ENCODE peak calls at places on chromosomes 2 and 18, in six cellular contexts. I is Peyer's patch; F is esophagus squamous epithelium; D is fibroblast of lung; E is CD4-positive, alpha-beta T cell; N is A673. S is an unnamed sample. For H3K9me3, the result is how much of the 10 kb centered on the place peaks cover.

GRCh38 chr2:11925295-11925694 is 178.9 kb downstream of the LPIN1 start:
- DNase-seq in I (no peak), F (no peak), D (no peak), E (no peak), N (no peak), S (no peak)

GRCh38 chr2:263774-264492 is at the start of gene SH3YL1:
- DNase-seq in I (peak), F (no peak), D (peak), E (peak), N (peak), S (peak)

GRCh38 chr2:241070811-241071676 is 31.0 kb downstream of the MTERF4 start:
- DNase-seq in I (no peak), F (no peak), D (no peak), E (no peak), N (no peak), S (no peak)

GRCh38 chr2:191114403-191114886 is 36.3 kb downstream of the STAT4 start:
- DNase-seq in I (no peak), F (no peak), D (peak), E (no peak), N (no peak), S (no peak)

GRCh38 chr2:217853301-217853881 is 149.4 kb downstream of the TNS1 start:
- DNase-seq in I (no peak), F (no peak), D (peak), E (no peak), N (no peak), S (no peak)

GRCh38 chr2:152078662-152079061 is 20.2 kb downstream of the CACNB4 start:
- DNase-seq in I (no peak), F (no peak), D (no peak), E (no peak), N (no peak), S (no peak)

GRCh38 chr2:100588071-100588786 is 25.4 kb downstream of the PDCL3 start:
- DNase-seq in I (peak), F (no peak), D (peak), E (peak), N (peak), S (no peak)

GRCh38 chr2:18740428-18740827 is 151.1 kb upstream of the NT5C1B start:
- DNase-seq in I (no peak), F (no peak), D (peak), E (no peak), N (no peak), S (no peak)

GRCh38 chr2:165627463-165627862 is 158.0 kb downstream of the CSRNP3 start:
- DNase-seq in I (no peak), F (no peak), D (peak), E (no peak), N (peak), S (no peak)

GRCh38 chr18:79007440-79007839 is 27.8 kb downstream of the SALL3 start:
- DNase-seq in I (no peak), F (no peak), D (no peak), E (no peak), N (no peak), S (no peak)

GRCh38 chr2:23745726-23746105 is 181.2 kb downstream of the ATAD2B start:
- DNase-seq in I (no peak), F (no peak), D (peak), E (no peak), N (peak), S (no peak)

GRCh38 chr2:110674620-110675555 is 3.0 kb downstream of the BUB1 start:
- DNase-seq in I (peak), F (no peak), D (peak), E (no peak), N (no peak), S (no peak)

GRCh38 chr2:118853647-118854367 is 6.4 kb upstream of the EN1 start:
- DNase-seq in I (no peak), F (no peak), D (no peak), E (no peak), N (no peak), S (no peak)

GRCh38 chr2:25401307-25402021 is 59.7 kb upstream of the DNMT3A start:
- DNase-seq in I (no peak), F (no peak), D (no peak), E (no peak), N (no peak), S (no peak)

GRCh38 chr2:101003278-101003775 is 1.2 kb downstream of the RPL31 start:
- DNase-seq in I (no peak), F (no peak), D (no peak), E (no peak), N (no peak), S (no peak)

GRCh38 chr2:55403177-55403998 is 16.3 kb downstream of the CCDC88A start:
- DNase-seq in I (no peak), F (no peak), D (no peak), E (no peak), N (no peak), S (no peak)

DNA sequence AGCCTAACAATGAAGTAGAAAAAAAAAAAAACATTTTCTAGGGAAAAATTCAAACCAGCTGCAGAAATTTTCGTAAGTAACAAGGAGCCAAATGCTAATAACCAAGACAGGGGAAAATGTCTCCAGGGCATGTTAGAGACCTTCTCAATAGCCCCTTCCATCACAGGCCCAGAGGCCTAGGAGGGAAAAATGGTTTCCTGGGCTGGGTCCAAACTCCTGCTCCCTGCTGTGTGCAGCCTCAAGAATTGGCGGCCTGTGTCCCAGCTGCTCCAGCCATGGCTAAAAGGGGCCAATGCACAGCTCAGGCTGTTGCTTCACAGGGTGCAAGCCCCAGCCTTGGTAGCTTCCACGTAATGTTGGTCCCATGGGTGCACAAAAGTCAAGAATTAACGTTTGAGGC is 266.2 kb downstream of the ZEB2 start:
- DNase-seq in I (no peak), F (no peak), D (no peak), E (no peak), N (no peak), S (no peak)
- H3K9me3 ChIP-seq in I (under half), F (under half), D (under half), E (under half), N (under half), S (under half)

GRCh38 chr2:39356922-39357639 is 80.0 kb downstream of the MAP4K3 start:
- DNase-seq in I (no peak), F (no peak), D (no peak), E (no peak), N (no peak), S (no peak)

GRCh38 chr2:39368376-39368775 is 68.7 kb downstream of the MAP4K3 start:
- DNase-seq in I (no peak), F (no peak), D (no peak), E (no peak), N (no peak), S (no peak)

GRCh38 chr2:39361511-39361910 is 75.6 kb downstream of the MAP4K3 start:
- DNase-seq in I (no peak), F (no peak), D (no peak), E (no peak), N (no peak), S (no peak)

GRCh38 chr2:39359453-39360038 is 77.5 kb downstream of the MAP4K3 start:
- DNase-seq in I (no peak), F (no peak), D (no peak), E (no peak), N (no peak), S (no peak)

GRCh38 chr2:39362595-39362994 is 74.5 kb downstream of the MAP4K3 start:
- DNase-seq in I (no peak), F (no peak), D (no peak), E (no peak), N (no peak), S (no peak)
- H3K9me3 ChIP-seq in I (under half), F (under half), D (under half), E (under half), N (under half), S (under half)

DNA sequence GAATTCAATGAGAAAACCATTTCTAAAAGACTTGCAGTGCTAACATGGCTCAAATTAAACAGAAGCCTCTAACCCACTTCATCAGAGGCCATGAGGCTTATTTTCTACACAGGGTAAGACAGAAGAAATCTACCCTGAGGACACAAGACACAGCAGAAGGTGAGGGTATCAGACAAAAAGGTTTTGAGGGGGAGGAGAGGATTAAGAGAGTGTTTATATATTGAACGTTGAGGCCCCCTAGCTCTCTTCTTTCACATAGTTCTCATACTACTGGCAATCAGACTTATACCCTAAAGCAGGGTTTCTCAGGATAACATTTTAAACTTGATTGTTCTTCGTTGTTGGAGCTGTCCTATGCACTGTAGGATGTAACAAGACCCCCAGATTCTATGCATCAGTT is 21.4 kb downstream of the ORC4 start:
- DNase-seq in I (no peak), F (no peak), D (no peak), E (no peak), N (no peak), S (no peak)
- H3K9me3 ChIP-seq in I (under half), F (under half), D (under half), E (under half), N (under half), S (under half)

GRCh38 chr2:1757567-1757966 is 13.3 kb upstream of the PXDN start:
- DNase-seq in I (no peak), F (no peak), D (no peak), E (no peak), N (no peak), S (no peak)
- H3K9me3 ChIP-seq in I (under half), F (under half), D (under half), E (under half), N (under half), S (under half)

DNA sequence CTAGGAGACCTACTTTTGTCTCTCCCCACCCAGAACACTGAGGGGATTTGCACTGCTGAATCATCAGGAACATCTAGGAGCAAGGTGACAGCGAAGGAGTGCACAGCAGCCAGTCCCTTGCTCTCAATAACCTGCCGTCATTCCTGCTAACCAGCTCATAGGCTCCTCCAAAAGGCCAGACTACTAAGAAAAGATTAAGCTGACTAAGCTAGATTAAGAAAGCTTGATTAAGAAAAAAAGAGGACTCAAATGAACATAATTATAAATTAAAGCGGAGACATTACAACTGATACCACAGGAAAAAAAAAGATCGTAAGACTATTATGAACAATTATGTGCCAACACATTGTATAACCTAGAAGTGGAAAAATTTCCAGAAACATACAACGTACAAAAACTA is 1254.8 kb upstream of the CHAC2 start:
- DNase-seq in I (no peak), F (no peak), D (no peak), E (no peak), N (no peak), S (no peak)
- H3K9me3 ChIP-seq in I (under half), F (under half), D (under half), E (under half), N (under half), S (under half)

GRCh38 chr2:98432145-98432544 is 12.5 kb upstream of the INPP4A start:
- DNase-seq in I (no peak), F (no peak), D (no peak), E (no peak), N (no peak), S (no peak)
- H3K9me3 ChIP-seq in I (under half), F (under half), D (under half), E (under half), N (under half), S (under half)

S was measured in T-helper 17 cell.